ENCODE peak calls at places on chromosome 3, in ten cellular contexts. I, Q, X, W, M, H, Z, E, S and L are unnamed samples.

GRCh38 chr3:14358426-14359211 is 43.8 kb upstream of the SLC6A6 start:
- DNase-seq in M (no peak), Z (no peak), Q (no peak), I (peak; percentile 50), X (no peak), W (no peak), H (no peak), E (peak; percentile 39), S (no peak), L (no peak)

GRCh38 chr3:16828815-16829214 is 55.9 kb upstream of the PLCL2 start:
- DNase-seq in H (no peak), I (peak; percentile 6), M (peak; percentile 31), E (peak; percentile 25), Q (peak; percentile 51), X (peak; percentile 61), W (peak; percentile 69), Z (peak; percentile 73), S (no peak), L (peak; percentile 42)

GRCh38 chr3:71005797-71006321 is 577.7 kb downstream of the FOXP1 start:
- DNase-seq in H (no peak), Z (no peak), E (no peak), I (no peak), X (no peak), M (no peak), W (no peak), S (no peak), Q (no peak), L (no peak)

GRCh38 chr3:54578417-54578816 is 349.4 kb downstream of the LRTM1 start:
- DNase-seq in M (no peak), I (no peak), Z (no peak), Q (no peak), X (no peak), E (no peak), S (no peak), H (no peak), W (peak; percentile 72), L (no peak)

GRCh38 chr3:171459130-171459941 is 869 bp downstream of the TNIK start:
- DNase-seq in Q (peak; percentile 69), Z (peak; percentile 73), S (peak; percentile 19), X (peak; percentile 36), E (no peak), H (peak; percentile 22), I (peak; percentile 50), M (peak; percentile 65), W (peak; percentile 35), L (peak; percentile 68)

GRCh38 chr3:144142151-144142855 is 170.7 kb downstream of the DIPK2A start:
- DNase-seq in I (peak; percentile 7), S (no peak), W (no peak), Q (no peak), H (no peak), Z (no peak), X (peak; percentile 67), E (no peak), M (no peak), L (no peak)

GRCh38 chr3:141465221-141465620 is 21.6 kb upstream of the RASA2 start:
- DNase-seq in S (no peak), Z (no peak), X (no peak), W (no peak), H (no peak), Q (no peak), E (no peak), M (peak; percentile 6), I (no peak), L (no peak)

GRCh38 chr3:124174463-124174862 is 182.5 kb upstream of the ROPN1 start:
- DNase-seq in I (no peak), S (no peak), X (no peak), Q (no peak), Z (no peak), M (peak; percentile 93), E (no peak), H (no peak), W (no peak), L (no peak)

GRCh38 chr3:98565843-98566242 is 27.6 kb downstream of the CPOX start:
- DNase-seq in H (no peak), M (no peak), S (no peak), Z (no peak), I (no peak), Q (no peak), W (no peak), X (no peak), E (no peak), L (no peak)

GRCh38 chr3:125240496-125240895 is 27.9 kb upstream of the SLC12A8 start:
- DNase-seq in S (no peak), I (no peak), E (no peak), Z (no peak), W (no peak), Q (no peak), H (no peak), X (peak; percentile 15), M (no peak), L (no peak)

GRCh38 chr3:195908439-195909293 is at the start of gene TNK2:
- DNase-seq in H (no peak), Q (peak; percentile 60), W (peak; percentile 16), S (no peak), M (peak; percentile 60), I (no peak), X (peak; percentile 10), E (no peak), Z (peak; percentile 71), L (peak; percentile 59)

GRCh38 chr3:89098964-89099585 is 8.3 kb upstream of the EPHA3 start:
- DNase-seq in H (no peak), M (peak; percentile 63), S (no peak), I (peak; percentile 46), E (no peak), X (peak; percentile 56), Q (peak; percentile 22), W (peak; percentile 53), Z (peak; percentile 52), L (no peak)

GRCh38 chr3:129650256-129650872 is 43.9 kb upstream of the PLXND1 start:
- DNase-seq in S (no peak), X (peak; percentile 44), M (peak; percentile 59), E (no peak), Q (peak; percentile 27), I (peak; percentile 70), Z (peak; percentile 77), H (peak; percentile 29), W (peak; percentile 59), L (peak; percentile 43)

GRCh38 chr3:107452436-107452835 is 70.3 kb upstream of the BBX start:
- DNase-seq in Q (no peak), M (no peak), X (peak; percentile 63), I (peak; percentile 40), H (no peak), S (no peak), Z (no peak), E (peak; percentile 44), W (no peak), L (no peak)

GRCh38 chr3:9915252-9916141 is 1.4 kb upstream of the IL17RC start:
- DNase-seq in E (no peak), W (peak; percentile 51), I (no peak), X (no peak), H (no peak), Q (peak; percentile 11), M (peak; percentile 64), S (no peak), Z (peak; percentile 62), L (peak; percentile 23)

GRCh38 chr3:43330981-43331380 is 44.6 kb downstream of the SNRK start:
- DNase-seq in X (no peak), H (no peak), W (no peak), M (no peak), E (no peak), S (no peak), Q (no peak), Z (no peak), I (no peak), L (no peak)

GRCh38 chr3:197533396-197534347 is 22.1 kb downstream of the BDH1 start:
- DNase-seq in S (no peak), M (no peak), H (no peak), Q (no peak), W (no peak), Z (no peak), I (peak; percentile 69), X (no peak), E (no peak), L (no peak)

GRCh38 chr3:107641572-107642307 is 119.0 kb downstream of the BBX start:
- DNase-seq in I (no peak), H (no peak), W (no peak), S (no peak), M (no peak), E (no peak), Z (no peak), X (no peak), Q (no peak), L (no peak)

GRCh38 chr3:113783463-113783862 is 36.6 kb downstream of the ATP6V1A start:
- DNase-seq in W (peak; percentile 67), I (peak; percentile 68), Z (no peak), M (peak; percentile 7), H (no peak), X (peak; percentile 62), Q (no peak), E (peak; percentile 88), S (no peak), L (no peak)

GRCh38 chr3:190825389-190826016 is 37.0 kb downstream of the GMNC start:
- DNase-seq in H (no peak), Q (no peak), S (no peak), W (no peak), X (peak; percentile 57), E (no peak), Z (no peak), I (no peak), M (no peak), L (no peak)

GRCh38 chr3:136634821-136635220 is 117.4 kb downstream of the STAG1 start:
- DNase-seq in W (no peak), M (no peak), E (no peak), S (no peak), Z (no peak), I (no peak), Q (no peak), H (no peak), X (no peak), L (no peak)

GRCh38 chr3:127002195-127003174 is 19.6 kb downstream of the PLXNA1 start:
- DNase-seq in H (no peak), E (peak; percentile 67), X (peak; percentile 73), M (no peak), Z (peak; percentile 20), I (peak; percentile 82), S (no peak), W (no peak), Q (no peak), L (no peak)

GRCh38 chr3:151869186-151869585 is 4.3 kb upstream of the SUCNR1 start:
- DNase-seq in S (no peak), I (no peak), W (no peak), X (no peak), M (no peak), Z (no peak), E (no peak), Q (no peak), H (no peak), L (no peak)

GRCh38 chr3:133895208-133896001 is at the start of gene RAB6B:
- DNase-seq in W (peak; percentile 35), Q (no peak), S (no peak), E (no peak), H (no peak), M (peak; percentile 57), I (peak; percentile 39), X (no peak), Z (peak; percentile 41), L (no peak)

GRCh38 chr3:145427355-145427754 is 733.6 kb downstream of the PLOD2 start:
- DNase-seq in H (no peak), X (no peak), Z (no peak), Q (no peak), W (no peak), S (no peak), E (no peak), I (no peak), M (no peak), L (no peak)

GRCh38 chr3:172604895-172605646 is 81.8 kb upstream of the TNFSF10 start:
- DNase-seq in E (no peak), Q (no peak), H (no peak), I (no peak), W (no peak), M (no peak), Z (no peak), X (no peak), S (no peak), L (no peak)

GRCh38 chr3:50316657-50317242 is 5.8 kb downstream of the HYAL2 start:
- DNase-seq in I (peak; percentile 99), Z (peak; percentile 70), X (peak; percentile 97), S (no peak), M (peak; percentile 75), Q (peak; percentile 73), E (no peak), H (no peak), W (peak; percentile 88), L (no peak)

GRCh38 chr3:103195201-103195600 is 760.4 kb downstream of the ZPLD1 start:
- DNase-seq in E (no peak), X (peak; percentile 11), Q (no peak), I (no peak), H (no peak), W (peak; percentile 42), Z (no peak), S (no peak), M (no peak), L (no peak)